ENCODE peak calls at places on chromosome 14, in six cellular contexts. J is kidney epithelial cell; M is heart left ventricle; Y is lung; K is neural crest cell; Q is CD8-positive, alpha-beta T cell. C is an unnamed sample.

GRCh38 chr14:59576332-59577294 is at the start of gene CCDC175:
- DNase-seq in Y (peak; percentile 79), Q (peak; percentile 82), J (peak; percentile 51), K (peak; percentile 80), M (peak; percentile 89), C (peak; percentile 71)

GRCh38 chr14:104282332-104283196 is 144.2 kb downstream of the KIF26A start:
- DNase-seq in Y (no peak), M (peak; percentile 19), Q (no peak), K (no peak), J (no peak), C (peak; percentile 12)

GRCh38 chr14:93120952-93121834 is 5.5 kb upstream of the ITPK1 start:
- DNase-seq in J (no peak), M (no peak), Y (no peak), K (no peak), Q (no peak), C (no peak)

GRCh38 chr14:99242816-99243795 is 28.9 kb downstream of the BCL11B start:
- DNase-seq in J (no peak), K (no peak), Y (no peak), Q (peak; percentile 71), M (no peak), C (no peak)

GRCh38 chr14:61051046-61051445 is 70.0 kb downstream of the SLC38A6 start:
- DNase-seq in K (no peak), Y (no peak), Q (no peak), J (no peak), M (no peak), C (no peak)

GRCh38 chr14:22112004-22112403 is 438.4 kb upstream of the OR4E1 start:
- DNase-seq in Q (peak; percentile 47), M (no peak), J (no peak), K (peak; percentile 51), Y (no peak), C (peak; percentile 17)

GRCh38 chr14:22997676-22998323 is 12.1 kb downstream of the C14orf93 start:
- DNase-seq in K (no peak), Y (no peak), J (no peak), Q (no peak), M (no peak), C (no peak)

GRCh38 chr14:100291305-100292075 is 14.8 kb downstream of the SLC25A29 start:
- DNase-seq in M (no peak), Q (no peak), Y (no peak), K (no peak), J (no peak), C (no peak)

GRCh38 chr14:69247691-69248440 is 12.1 kb upstream of the GALNT16 start:
- DNase-seq in K (no peak), Q (no peak), M (no peak), Y (no peak), J (no peak), C (no peak)

GRCh38 chr14:101029668-101030290 is 126.3 kb upstream of the RTL1 start:
- DNase-seq in Y (no peak), M (peak; percentile 53), K (no peak), Q (no peak), J (no peak), C (no peak)

GRCh38 chr14:60973070-60973469 is 7.8 kb downstream of the TRMT5 start:
- DNase-seq in Y (no peak), Q (no peak), J (no peak), K (no peak), M (no peak), C (no peak)

GRCh38 chr14:65792208-65792905 is 379.8 kb downstream of the FUT8 start:
- DNase-seq in Q (no peak), J (peak; percentile 58), Y (no peak), K (no peak), M (no peak), C (no peak)

GRCh38 chr14:29240046-29240445 is 473.5 kb downstream of the FOXG1 start:
- DNase-seq in J (no peak), Q (no peak), K (no peak), M (no peak), Y (no peak), C (no peak)

GRCh38 chr14:65729547-65729946 is 317.0 kb downstream of the FUT8 start:
- DNase-seq in Q (no peak), J (no peak), K (no peak), Y (no peak), M (no peak), C (no peak)

GRCh38 chr14:65396082-65396910 is 16.2 kb upstream of the FUT8 start:
- DNase-seq in K (no peak), J (no peak), M (no peak), Q (no peak), Y (no peak), C (no peak)

GRCh38 chr14:69789118-69789640 is 7.9 kb downstream of the SLC10A1 start:
- DNase-seq in K (no peak), Y (no peak), Q (no peak), M (no peak), J (no peak), C (no peak)

GRCh38 chr14:104469591-104469990 is 110.0 kb upstream of the C14orf180 start:
- DNase-seq in K (no peak), M (no peak), Y (no peak), J (no peak), Q (no peak), C (no peak)

GRCh38 chr14:102824832-102825231 is 47.6 kb downstream of the TRAF3 start:
- DNase-seq in M (peak; percentile 83), Q (no peak), Y (no peak), J (peak; percentile 45), K (no peak), C (no peak)

GRCh38 chr14:102049258-102050025 is 37.4 kb downstream of the HSP90AA1 start:
- DNase-seq in J (no peak), Q (no peak), M (no peak), Y (no peak), K (no peak), C (no peak)

GRCh38 chr14:45145214-45145613 is 9.5 kb downstream of the FANCM start:
- DNase-seq in K (no peak), J (no peak), Q (no peak), M (no peak), Y (no peak), C (no peak)

GRCh38 chr14:80634106-80634758 is 307.3 kb downstream of the CEP128 start:
- DNase-seq in Q (no peak), J (no peak), K (no peak), Y (no peak), M (no peak), C (no peak)

GRCh38 chr14:73248294-73248868 is 11.1 kb downstream of the PAPLN start:
- DNase-seq in K (no peak), J (peak; percentile 64), Q (no peak), Y (no peak), M (no peak), C (no peak)

GRCh38 chr14:81436296-81437138 is 36.4 kb upstream of the STON2 start:
- DNase-seq in J (no peak), M (peak; percentile 88), Q (no peak), Y (peak; percentile 64), K (peak; percentile 75), C (peak; percentile 18)

GRCh38 chr14:104715416-104715815 is 8.6 kb upstream of the ADSS1 start:
- DNase-seq in Y (no peak), K (no peak), M (no peak), Q (no peak), J (no peak), C (no peak)

GRCh38 chr14:90450151-90450550 is 53.3 kb downstream of the CALM1 start:
- DNase-seq in K (no peak), Q (no peak), J (no peak), M (no peak), Y (no peak), C (no peak)

GRCh38 chr14:95700221-95700976 is 13.5 kb downstream of the TCL1A start:
- DNase-seq in M (no peak), Q (no peak), J (no peak), K (no peak), Y (no peak), C (no peak)

GRCh38 chr14:24273422-24273998 is 2.1 kb upstream of the RABGGTA start:
- DNase-seq in Y (no peak), J (no peak), Q (no peak), M (no peak), K (no peak), C (no peak)
- TF ChIP-seq CTCF in Y (no peak), J (peak; percentile 11), Q (no peak), M (no peak), K (no peak), C (no peak)

GRCh38 chr14:52397844-52398243 is 83.7 kb downstream of the PTGER2 start:
- DNase-seq in Q (no peak), J (no peak), K (no peak), M (no peak), Y (no peak), C (no peak)

GRCh38 chr14:52402812-52403526 is 88.9 kb downstream of the PTGER2 start:
- DNase-seq in Q (no peak), M (no peak), J (no peak), Y (no peak), K (no peak), C (no peak)

GRCh38 chr14:52400846-52401245 is 86.7 kb downstream of the PTGER2 start:
- DNase-seq in K (no peak), M (no peak), Y (no peak), J (no peak), Q (no peak), C (no peak)

GRCh38 chr14:52399104-52399503 is 85.0 kb downstream of the PTGER2 start:
- DNase-seq in J (no peak), Q (no peak), K (no peak), Y (no peak), M (no peak), C (no peak)

GRCh38 chr14:52399886-52400599 is 85.9 kb downstream of the PTGER2 start:
- DNase-seq in J (peak; percentile 64), K (no peak), Q (no peak), Y (no peak), M (no peak), C (no peak)
- TF ChIP-seq CTCF in J (peak; percentile 52), K (no peak), Q (no peak), Y (no peak), M (no peak), C (no peak)

GRCh38 chr14:62763951-62764350 is 281.3 kb downstream of the KCNH5 start:
- DNase-seq in Q (no peak), Y (no peak), M (no peak), J (no peak), K (no peak), C (no peak)

GRCh38 chr14:62759796-62760195 is 285.5 kb downstream of the KCNH5 start:
- DNase-seq in Q (no peak), Y (no peak), K (no peak), J (no peak), M (no peak), C (no peak)
- TF ChIP-seq CTCF in Q (no peak), Y (no peak), K (no peak), J (no peak), M (no peak), C (no peak)

GRCh38 chr14:74563621-74564159 is 48.3 kb downstream of the LTBP2 start:
- DNase-seq in Q (no peak), K (no peak), M (no peak), Y (no peak), J (no peak), C (no peak)

GRCh38 chr14:74558655-74559054 is 53.4 kb downstream of the LTBP2 start:
- DNase-seq in J (no peak), K (no peak), Q (no peak), Y (no peak), M (peak; percentile 43), C (no peak)

GRCh38 chr14:74566174-74567125 is 45.6 kb downstream of the LTBP2 start:
- DNase-seq in J (no peak), Y (no peak), K (no peak), M (peak; percentile 61), Q (no peak), C (no peak)

GRCh38 chr14:74563233-74563585 is 48.8 kb downstream of the LTBP2 start:
- DNase-seq in J (no peak), M (no peak), Q (no peak), K (no peak), Y (no peak), C (no peak)

GRCh38 chr14:74562515-74563232 is 49.4 kb downstream of the LTBP2 start:
- DNase-seq in Y (no peak), J (no peak), Q (no peak), M (no peak), K (no peak), C (no peak)
- TF ChIP-seq CTCF in Y (no peak), J (no peak), Q (no peak), M (no peak), K (peak; percentile 18), C (no peak)